ENCODE peak calls at places on chromosome 5, in nine cellular contexts. One of them, this sample, is unnamed. For H3K9me3, the result is how much of the 10 kb centered on the place peaks cover.

GRCh38 chr5:35803221-35803651 is 53.5 kb upstream of the IL7R start:
- DNase-seq in breast epithelium: no peak
- DNase-seq in Peyer's patch: no peak
- DNase-seq in astrocyte: peak
- DNase-seq in mammary epithelial cell: no peak
- DNase-seq in heart left ventricle: peak
- DNase-seq in esophagus squamous epithelium: no peak
- DNase-seq in tibial nerve: no peak
- DNase-seq in uterus: no peak
- DNase-seq in this sample: no peak

GRCh38 chr5:42349163-42349562 is 74.1 kb upstream of the GHR start:
- DNase-seq in breast epithelium: no peak
- DNase-seq in Peyer's patch: no peak
- DNase-seq in astrocyte: no peak
- DNase-seq in mammary epithelial cell: peak
- DNase-seq in heart left ventricle: no peak
- DNase-seq in esophagus squamous epithelium: no peak
- DNase-seq in tibial nerve: no peak
- DNase-seq in uterus: no peak
- DNase-seq in this sample: no peak

GRCh38 chr5:32522429-32523143 is 62.8 kb upstream of the SUB1 start:
- DNase-seq in breast epithelium: no peak
- DNase-seq in Peyer's patch: no peak
- DNase-seq in astrocyte: peak
- DNase-seq in mammary epithelial cell: no peak
- DNase-seq in heart left ventricle: peak
- DNase-seq in esophagus squamous epithelium: no peak
- DNase-seq in tibial nerve: peak
- DNase-seq in uterus: no peak
- DNase-seq in this sample: peak

GRCh38 chr5:160297776-160298175 is 14.6 kb downstream of the CCNJL start:
- DNase-seq in breast epithelium: no peak
- DNase-seq in Peyer's patch: no peak
- DNase-seq in astrocyte: no peak
- DNase-seq in mammary epithelial cell: no peak
- DNase-seq in heart left ventricle: no peak
- DNase-seq in esophagus squamous epithelium: no peak
- DNase-seq in tibial nerve: no peak
- DNase-seq in uterus: no peak
- DNase-seq in this sample: no peak

GRCh38 chr5:122985006-122985700 is 51.4 kb downstream of the PPIC start:
- DNase-seq in breast epithelium: no peak
- DNase-seq in Peyer's patch: no peak
- DNase-seq in astrocyte: no peak
- DNase-seq in mammary epithelial cell: no peak
- DNase-seq in heart left ventricle: no peak
- DNase-seq in esophagus squamous epithelium: no peak
- DNase-seq in tibial nerve: no peak
- DNase-seq in uterus: no peak
- DNase-seq in this sample: no peak

GRCh38 chr5:1159774-1160406 is 41.5 kb upstream of the SLC6A19 start:
- DNase-seq in breast epithelium: no peak
- DNase-seq in Peyer's patch: peak
- DNase-seq in astrocyte: no peak
- DNase-seq in mammary epithelial cell: no peak
- DNase-seq in heart left ventricle: peak
- DNase-seq in esophagus squamous epithelium: no peak
- DNase-seq in tibial nerve: no peak
- DNase-seq in uterus: no peak
- DNase-seq in this sample: no peak

GRCh38 chr5:50564079-50564478 is 102.4 kb upstream of the PARP8 start:
- DNase-seq in breast epithelium: no peak
- DNase-seq in Peyer's patch: no peak
- DNase-seq in astrocyte: no peak
- DNase-seq in mammary epithelial cell: peak
- DNase-seq in heart left ventricle: no peak
- DNase-seq in esophagus squamous epithelium: no peak
- DNase-seq in tibial nerve: no peak
- DNase-seq in uterus: no peak
- DNase-seq in this sample: no peak

GRCh38 chr5:112202694-112203093 is 216.4 kb downstream of the EPB41L4A start:
- DNase-seq in breast epithelium: no peak
- DNase-seq in Peyer's patch: no peak
- DNase-seq in astrocyte: no peak
- DNase-seq in mammary epithelial cell: peak
- DNase-seq in heart left ventricle: no peak
- DNase-seq in esophagus squamous epithelium: no peak
- DNase-seq in tibial nerve: no peak
- DNase-seq in uterus: no peak
- DNase-seq in this sample: no peak

GRCh38 chr5:172758836-172759149 is 12.2 kb downstream of the DUSP1 start:
- DNase-seq in breast epithelium: no peak
- DNase-seq in Peyer's patch: no peak
- DNase-seq in astrocyte: no peak
- DNase-seq in mammary epithelial cell: no peak
- DNase-seq in heart left ventricle: no peak
- DNase-seq in esophagus squamous epithelium: no peak
- DNase-seq in tibial nerve: no peak
- DNase-seq in uterus: no peak
- DNase-seq in this sample: no peak

GRCh38 chr5:172756764-172757393 is 14.1 kb downstream of the DUSP1 start:
- DNase-seq in breast epithelium: no peak
- DNase-seq in Peyer's patch: no peak
- DNase-seq in astrocyte: no peak
- DNase-seq in mammary epithelial cell: no peak
- DNase-seq in heart left ventricle: no peak
- DNase-seq in esophagus squamous epithelium: no peak
- DNase-seq in tibial nerve: no peak
- DNase-seq in uterus: no peak
- DNase-seq in this sample: peak

GRCh38 chr5:172754957-172755356 is 16.0 kb downstream of the DUSP1 start:
- DNase-seq in breast epithelium: no peak
- DNase-seq in Peyer's patch: no peak
- DNase-seq in astrocyte: no peak
- DNase-seq in mammary epithelial cell: no peak
- DNase-seq in heart left ventricle: no peak
- DNase-seq in esophagus squamous epithelium: no peak
- DNase-seq in tibial nerve: no peak
- DNase-seq in uterus: no peak
- DNase-seq in this sample: no peak

GRCh38 chr5:172758077-172758835 is 12.7 kb downstream of the DUSP1 start:
- DNase-seq in breast epithelium: no peak
- DNase-seq in Peyer's patch: no peak
- DNase-seq in astrocyte: peak
- DNase-seq in mammary epithelial cell: peak
- DNase-seq in heart left ventricle: no peak
- DNase-seq in esophagus squamous epithelium: no peak
- DNase-seq in tibial nerve: no peak
- DNase-seq in uterus: peak
- DNase-seq in this sample: peak

DNA sequence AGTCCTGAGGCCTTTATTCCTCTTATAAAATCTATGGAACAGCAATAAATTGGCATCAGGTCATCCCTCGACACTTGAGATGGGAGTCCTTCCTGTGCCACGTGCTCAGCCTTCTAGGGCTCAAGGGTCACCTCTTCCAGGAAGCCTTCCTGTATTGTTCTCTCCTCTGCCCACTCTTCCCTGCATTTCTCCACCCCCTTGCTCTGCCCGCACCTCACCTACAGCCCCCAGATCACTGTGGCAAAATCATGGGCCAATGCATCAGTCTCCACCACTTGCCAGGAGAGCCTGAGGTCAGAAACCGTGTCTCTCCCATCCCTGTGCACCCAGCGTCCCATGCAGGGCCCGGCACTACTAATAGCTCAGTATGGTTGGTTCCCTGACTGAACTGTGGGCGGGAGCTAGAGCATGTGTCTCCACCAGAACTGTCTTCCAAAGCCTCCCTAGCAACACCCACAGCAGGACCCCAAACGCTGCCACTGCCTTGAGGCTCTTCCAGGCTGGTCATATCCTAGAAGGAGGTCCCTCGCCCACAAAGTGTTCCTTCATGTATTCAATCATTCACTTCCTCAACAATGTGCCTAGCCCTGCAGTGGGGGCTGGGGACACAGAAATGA is 13.5 kb downstream of the DUSP1 start:
- DNase-seq in breast epithelium: no peak
- DNase-seq in Peyer's patch: no peak
- DNase-seq in astrocyte: no peak
- DNase-seq in mammary epithelial cell: no peak
- DNase-seq in heart left ventricle: no peak
- DNase-seq in esophagus squamous epithelium: no peak
- DNase-seq in tibial nerve: no peak
- DNase-seq in uterus: no peak
- DNase-seq in this sample: peak
- H3K4me3 ChIP-seq in breast epithelium: no peak
- H3K4me3 ChIP-seq in Peyer's patch: no peak
- H3K4me3 ChIP-seq in astrocyte: no peak
- H3K4me3 ChIP-seq in mammary epithelial cell: no peak
- H3K4me3 ChIP-seq in heart left ventricle: no peak
- H3K4me3 ChIP-seq in esophagus squamous epithelium: no peak
- H3K4me3 ChIP-seq in tibial nerve: no peak
- H3K4me3 ChIP-seq in uterus: no peak
- H3K4me3 ChIP-seq in this sample: no peak

GRCh38 chr5:4370218-4370617 is 769.9 kb upstream of the ADAMTS16 start:
- DNase-seq in breast epithelium: no peak
- DNase-seq in Peyer's patch: no peak
- DNase-seq in astrocyte: no peak
- DNase-seq in mammary epithelial cell: peak
- DNase-seq in heart left ventricle: no peak
- DNase-seq in esophagus squamous epithelium: no peak
- DNase-seq in tibial nerve: no peak
- DNase-seq in uterus: no peak
- DNase-seq in this sample: no peak

GRCh38 chr5:4373051-4373450 is 767.1 kb upstream of the ADAMTS16 start:
- DNase-seq in breast epithelium: no peak
- DNase-seq in Peyer's patch: no peak
- DNase-seq in astrocyte: no peak
- DNase-seq in mammary epithelial cell: peak
- DNase-seq in heart left ventricle: no peak
- DNase-seq in esophagus squamous epithelium: no peak
- DNase-seq in tibial nerve: no peak
- DNase-seq in uterus: no peak
- DNase-seq in this sample: no peak

GRCh38 chr5:4372481-4372880 is 767.6 kb upstream of the ADAMTS16 start:
- DNase-seq in breast epithelium: no peak
- DNase-seq in Peyer's patch: no peak
- DNase-seq in astrocyte: no peak
- DNase-seq in mammary epithelial cell: peak
- DNase-seq in heart left ventricle: no peak
- DNase-seq in esophagus squamous epithelium: no peak
- DNase-seq in tibial nerve: no peak
- DNase-seq in uterus: no peak
- DNase-seq in this sample: no peak

GRCh38 chr5:4375640-4376039 is 764.5 kb upstream of the ADAMTS16 start:
- DNase-seq in breast epithelium: no peak
- DNase-seq in Peyer's patch: no peak
- DNase-seq in astrocyte: no peak
- DNase-seq in mammary epithelial cell: no peak
- DNase-seq in heart left ventricle: no peak
- DNase-seq in esophagus squamous epithelium: no peak
- DNase-seq in tibial nerve: no peak
- DNase-seq in uterus: no peak
- DNase-seq in this sample: no peak

DNA sequence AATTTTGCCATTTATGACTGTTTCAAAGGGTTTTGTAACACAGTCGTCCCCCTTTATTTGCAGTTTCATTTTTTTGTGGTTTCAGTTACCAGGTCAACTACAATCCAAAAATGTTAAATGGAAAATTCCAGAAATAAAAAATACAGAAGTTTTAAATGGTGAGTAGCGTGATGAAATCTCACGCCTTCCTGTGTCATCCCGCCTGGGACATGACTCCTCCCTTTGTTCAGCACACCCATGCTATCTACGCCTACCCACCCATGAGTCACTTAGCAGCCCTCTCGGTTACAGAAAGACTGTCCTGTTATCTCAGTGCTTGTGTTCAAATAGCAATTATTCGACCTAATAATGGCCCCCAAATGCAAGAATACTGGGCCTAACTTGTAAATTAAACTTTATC is 765.3 kb upstream of the ADAMTS16 start:
- DNase-seq in breast epithelium: no peak
- DNase-seq in Peyer's patch: no peak
- DNase-seq in astrocyte: no peak
- DNase-seq in mammary epithelial cell: peak
- DNase-seq in heart left ventricle: no peak
- DNase-seq in esophagus squamous epithelium: no peak
- DNase-seq in tibial nerve: no peak
- DNase-seq in uterus: no peak
- DNase-seq in this sample: no peak
- H3K9me3 ChIP-seq in breast epithelium: under half
- H3K9me3 ChIP-seq in Peyer's patch: under half
- H3K9me3 ChIP-seq in astrocyte: under half
- H3K9me3 ChIP-seq in mammary epithelial cell: under half
- H3K9me3 ChIP-seq in heart left ventricle: under half
- H3K9me3 ChIP-seq in esophagus squamous epithelium: under half
- H3K9me3 ChIP-seq in tibial nerve: under half
- H3K9me3 ChIP-seq in uterus: under half
- H3K9me3 ChIP-seq in this sample: under half

DNA sequence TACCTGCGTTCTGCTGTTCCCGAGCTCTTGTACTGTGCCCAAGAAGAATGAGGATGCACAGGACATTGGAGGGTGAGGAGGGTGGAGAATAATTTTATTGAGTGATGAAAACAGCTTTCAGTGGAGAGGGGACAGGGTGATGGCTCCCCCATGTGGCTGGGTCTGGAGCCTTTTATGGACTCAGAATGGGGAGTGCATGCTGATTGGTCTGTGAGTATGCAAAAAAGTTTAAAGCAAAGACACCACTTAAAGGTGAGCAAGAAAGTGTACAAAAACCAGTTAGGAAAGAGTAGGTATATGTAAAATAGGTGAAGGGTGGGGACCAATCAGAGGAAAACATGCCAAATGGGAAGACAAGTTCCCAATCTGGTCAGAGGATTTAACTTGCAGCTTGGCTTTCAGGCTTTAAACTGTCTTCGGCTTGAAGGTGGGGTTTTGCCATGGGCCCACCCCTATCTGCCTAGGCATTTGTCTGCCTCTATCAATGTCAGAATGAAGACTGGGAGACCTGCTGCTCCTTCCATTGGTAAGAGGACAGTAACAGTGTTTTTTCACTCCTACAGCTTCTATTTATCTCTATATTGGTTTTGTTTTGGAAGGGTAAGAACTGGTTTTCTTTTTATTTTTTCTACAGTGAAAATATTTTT is 118.0 kb upstream of the RAI14 start:
- DNase-seq in breast epithelium: no peak
- DNase-seq in Peyer's patch: no peak
- DNase-seq in astrocyte: no peak
- DNase-seq in mammary epithelial cell: peak
- DNase-seq in heart left ventricle: no peak
- DNase-seq in esophagus squamous epithelium: no peak
- DNase-seq in tibial nerve: peak
- DNase-seq in uterus: no peak
- DNase-seq in this sample: peak
- TF ChIP-seq CTCF in breast epithelium: no peak
- TF ChIP-seq CTCF in Peyer's patch: peak
- TF ChIP-seq CTCF in astrocyte: no peak
- TF ChIP-seq CTCF in mammary epithelial cell: peak
- TF ChIP-seq CTCF in heart left ventricle: peak
- TF ChIP-seq CTCF in esophagus squamous epithelium: no peak
- TF ChIP-seq CTCF in tibial nerve: no peak
- TF ChIP-seq CTCF in uterus: no peak
- TF ChIP-seq CTCF in this sample: peak

GRCh38 chr5:178323541-178323865 is 90.9 kb upstream of the PHYKPL start:
- DNase-seq in breast epithelium: no peak
- DNase-seq in Peyer's patch: peak
- DNase-seq in astrocyte: no peak
- DNase-seq in mammary epithelial cell: no peak
- DNase-seq in heart left ventricle: no peak
- DNase-seq in esophagus squamous epithelium: no peak
- DNase-seq in tibial nerve: no peak
- DNase-seq in uterus: no peak
- DNase-seq in this sample: peak

GRCh38 chr5:178324481-178325310 is 92.1 kb upstream of the PHYKPL start:
- DNase-seq in breast epithelium: no peak
- DNase-seq in Peyer's patch: peak
- DNase-seq in astrocyte: no peak
- DNase-seq in mammary epithelial cell: no peak
- DNase-seq in heart left ventricle: peak
- DNase-seq in esophagus squamous epithelium: no peak
- DNase-seq in tibial nerve: no peak
- DNase-seq in uterus: no peak
- DNase-seq in this sample: peak

GRCh38 chr5:178325311-178326053 is 92.9 kb upstream of the PHYKPL start:
- DNase-seq in breast epithelium: no peak
- DNase-seq in Peyer's patch: peak
- DNase-seq in astrocyte: no peak
- DNase-seq in mammary epithelial cell: no peak
- DNase-seq in heart left ventricle: peak
- DNase-seq in esophagus squamous epithelium: no peak
- DNase-seq in tibial nerve: no peak
- DNase-seq in uterus: no peak
- DNase-seq in this sample: peak

GRCh38 chr5:178322736-178323540 is 90.3 kb upstream of the PHYKPL start:
- DNase-seq in breast epithelium: no peak
- DNase-seq in Peyer's patch: no peak
- DNase-seq in astrocyte: no peak
- DNase-seq in mammary epithelial cell: no peak
- DNase-seq in heart left ventricle: no peak
- DNase-seq in esophagus squamous epithelium: no peak
- DNase-seq in tibial nerve: no peak
- DNase-seq in uterus: no peak
- DNase-seq in this sample: peak

DNA sequence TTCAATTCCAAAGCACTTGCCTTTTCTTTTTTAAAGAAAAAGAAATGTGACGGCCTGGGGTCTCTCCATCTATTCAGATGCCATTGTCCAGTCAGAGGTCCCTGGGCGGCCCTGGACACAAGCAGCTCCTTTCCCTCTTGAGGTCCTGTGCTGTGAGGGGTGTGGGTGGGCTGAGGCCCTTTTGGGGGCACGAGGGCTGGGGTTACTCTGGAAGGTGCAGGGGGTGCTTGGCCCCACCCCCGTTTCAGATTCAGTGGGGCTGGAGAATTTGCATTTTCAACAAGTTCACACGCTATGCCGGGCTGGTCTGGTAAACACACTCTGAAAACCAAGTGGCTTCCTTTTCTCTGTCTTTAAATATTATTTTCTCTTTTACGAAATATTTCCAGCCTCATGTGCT is 91.4 kb upstream of the PHYKPL start:
- DNase-seq in breast epithelium: no peak
- DNase-seq in Peyer's patch: no peak
- DNase-seq in astrocyte: no peak
- DNase-seq in mammary epithelial cell: no peak
- DNase-seq in heart left ventricle: peak
- DNase-seq in esophagus squamous epithelium: no peak
- DNase-seq in tibial nerve: no peak
- DNase-seq in uterus: no peak
- DNase-seq in this sample: peak
- H3K4me3 ChIP-seq in breast epithelium: no peak
- H3K4me3 ChIP-seq in Peyer's patch: no peak
- H3K4me3 ChIP-seq in astrocyte: no peak
- H3K4me3 ChIP-seq in mammary epithelial cell: no peak
- H3K4me3 ChIP-seq in heart left ventricle: no peak
- H3K4me3 ChIP-seq in esophagus squamous epithelium: no peak
- H3K4me3 ChIP-seq in tibial nerve: no peak
- H3K4me3 ChIP-seq in uterus: no peak
- H3K4me3 ChIP-seq in this sample: no peak

This sample was measured in upper lobe of right lung.